ENCODE peak calls at places on chromosomes 3 and 15, in nine cellular contexts. T is NAMALWA, Y is T-helper 2 cell, E is HAP-1, G is PC-9, X is A172, W is uterus, H is left ventricle myocardium superior, P is fibroblast of pulmonary artery. N is an unnamed sample.

GRCh38 chr3:122092460-122093165 is 37.5 kb downstream of the CD86 start:
- DNase-seq in Y (no peak), T (peak), P (peak), W (no peak), G (no peak), E (peak), X (peak), H (peak), N (peak)

GRCh38 chr15:84023636-84024035 is 211.9 kb upstream of the GOLGA6L4 start:
- DNase-seq in X (peak), H (no peak), Y (no peak), G (peak), P (peak), T (peak), W (peak), E (peak), N (no peak)

GRCh38 chr3:146035366-146035765 is 125.6 kb downstream of the PLOD2 start:
- DNase-seq in H (no peak), E (no peak), W (no peak), X (no peak), T (no peak), Y (no peak), G (no peak), P (peak), N (no peak)

GRCh38 chr3:32571192-32571485 is 481 bp upstream of the DYNC1LI1 start:
- DNase-seq in Y (no peak), X (no peak), E (no peak), H (no peak), W (no peak), G (no peak), T (no peak), P (no peak), N (no peak)

GRCh38 chr3:72338942-72339749 is 509.1 kb downstream of the SHQ1 start:
- DNase-seq in W (peak), T (no peak), H (peak), Y (no peak), P (peak), G (peak), X (peak), E (no peak), N (no peak)

GRCh38 chr3:150414273-150414672 is 6.2 kb downstream of the TSC22D2 start:
- DNase-seq in G (peak), E (peak), H (no peak), X (peak), W (no peak), T (no peak), Y (no peak), P (peak), N (no peak)

GRCh38 chr3:196969660-196970546 is 1.3 kb upstream of the PIGZ start:
- DNase-seq in G (peak), E (peak), T (peak), W (no peak), P (peak), H (peak), Y (peak), X (no peak), N (peak)

GRCh38 chr15:83991163-83991562 is 244.4 kb upstream of the GOLGA6L4 start:
- DNase-seq in G (no peak), P (no peak), E (no peak), H (no peak), X (no peak), Y (no peak), T (no peak), W (no peak), N (no peak)

GRCh38 chr15:77497108-77497737 is 76.5 kb downstream of the HMG20A start:
- DNase-seq in P (peak), E (peak), H (peak), Y (no peak), W (no peak), G (peak), T (no peak), X (peak), N (no peak)

N was measured in activated T-helper 1 cell treated with anti-CD3 and anti-CD28 coated beads, Interleukin-2, amount 50 U/mL, for 16 hours.